ENCODE peak calls at places on chromosomes 6 and 20, in four cellular contexts. D, O, U and A are unnamed samples.

GRCh38 chr20:62027116-62027515 is 38.6 kb downstream of the TAF4 start:
- DNase-seq in D (no peak), O (no peak), U (no peak), A (no peak)

GRCh38 chr6:87340230-87340629 is 4.4 kb upstream of the C6orf163 start:
- DNase-seq in D (no peak), O (peak), U (no peak), A (no peak)

GRCh38 chr6:122839477-122839876 is 50.4 kb downstream of the SMPDL3A start:
- DNase-seq in D (peak), O (peak), U (peak), A (no peak)

GRCh38 chr6:106087548-106088325 is 1.6 kb downstream of the PRDM1 start:
- DNase-seq in D (no peak), O (no peak), U (no peak), A (no peak)

GRCh38 chr6:35181313-35181932 is 32.3 kb upstream of the SCUBE3 start:
- DNase-seq in D (no peak), O (no peak), U (no peak), A (no peak)

GRCh38 chr6:166877906-166878305 is 78.4 kb downstream of the RNASET2 start:
- DNase-seq in D (no peak), O (no peak), U (no peak), A (no peak)

GRCh38 chr6:90406142-90406794 is 109.6 kb upstream of the BACH2 start:
- DNase-seq in D (no peak), O (peak), U (peak), A (no peak)

GRCh38 chr6:15183979-15184378 is 61.9 kb upstream of the JARID2 start:
- DNase-seq in D (no peak), O (no peak), U (no peak), A (no peak)

GRCh38 chr6:37049990-37050853 is 44.8 kb downstream of the FGD2 start:
- DNase-seq in D (no peak), O (peak), U (no peak), A (no peak)

GRCh38 chr20:39574061-39574460 is 611.9 kb downstream of the DHX35 start:
- DNase-seq in D (no peak), O (no peak), U (no peak), A (no peak)

GRCh38 chr20:33688938-33689424 is 2.8 kb upstream of the E2F1 start:
- DNase-seq in D (no peak), O (peak), U (peak), A (no peak)

GRCh38 chr20:745683-746301 is 22.5 kb downstream of the SLC52A3 start:
- DNase-seq in D (no peak), O (no peak), U (no peak), A (no peak)

GRCh38 chr20:37542281-37542680 is 14.6 kb upstream of the BLCAP start:
- DNase-seq in D (no peak), O (no peak), U (peak), A (no peak)
- TF ChIP-seq FOXK2 in D (no peak), O (no peak), U (no peak), A (no peak)

DNA sequence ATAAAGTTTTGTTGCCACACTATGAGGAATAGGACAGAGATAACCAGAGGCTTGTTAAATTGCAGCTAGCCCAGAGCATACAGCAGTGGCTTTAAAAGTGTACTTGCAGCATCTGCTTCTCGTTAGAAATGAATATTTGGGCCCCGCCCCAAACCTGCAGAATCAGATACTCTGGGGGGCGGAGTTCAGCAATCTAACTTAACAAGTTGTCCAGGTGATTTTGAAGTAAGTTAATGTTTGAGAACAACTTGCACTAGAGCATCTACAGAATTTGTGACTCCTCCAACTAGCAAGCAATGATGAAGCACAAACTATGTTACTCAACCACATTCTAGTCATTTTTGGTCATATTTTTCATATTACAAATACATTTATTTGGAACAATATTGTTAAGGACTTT is 10.6 kb upstream of the SUPT3H start:
- DNase-seq in D (no peak), O (no peak), U (no peak), A (no peak)
- TF ChIP-seq FOXK2 in D (no peak), O (no peak), U (no peak), A (no peak)

GRCh38 chr6:48535569-48535968 is 424.6 kb upstream of the PTCHD4 start:
- DNase-seq in D (no peak), O (no peak), U (no peak), A (no peak)
- TF ChIP-seq FOXK2 in D (no peak), O (no peak), U (no peak), A (no peak)

GRCh38 chr20:63628246-63628975 is 1.5 kb upstream of the GMEB2 start:
- DNase-seq in D (peak), O (peak), U (peak), A (peak)
- TF ChIP-seq FOXK2 in D (no peak), O (peak), U (peak), A (peak)

GRCh38 chr6:113971786-113972185 is 838 bp upstream of the HDAC2 start:
- DNase-seq in D (peak), O (peak), U (no peak), A (no peak)
- TF ChIP-seq FOXK2 in D (no peak), O (no peak), U (no peak), A (no peak)

GRCh38 chr6:119720160-119720559 is 370.6 kb upstream of the MAN1A1 start:
- DNase-seq in D (peak), O (peak), U (peak), A (no peak)
- TF ChIP-seq FOXK2 in D (no peak), O (no peak), U (no peak), A (no peak)

GRCh38 chr6:18192026-18192425 is 36.8 kb downstream of the KDM1B start:
- DNase-seq in D (no peak), O (no peak), U (no peak), A (no peak)
- TF ChIP-seq FOXK2 in D (no peak), O (no peak), U (no peak), A (no peak)

DNA sequence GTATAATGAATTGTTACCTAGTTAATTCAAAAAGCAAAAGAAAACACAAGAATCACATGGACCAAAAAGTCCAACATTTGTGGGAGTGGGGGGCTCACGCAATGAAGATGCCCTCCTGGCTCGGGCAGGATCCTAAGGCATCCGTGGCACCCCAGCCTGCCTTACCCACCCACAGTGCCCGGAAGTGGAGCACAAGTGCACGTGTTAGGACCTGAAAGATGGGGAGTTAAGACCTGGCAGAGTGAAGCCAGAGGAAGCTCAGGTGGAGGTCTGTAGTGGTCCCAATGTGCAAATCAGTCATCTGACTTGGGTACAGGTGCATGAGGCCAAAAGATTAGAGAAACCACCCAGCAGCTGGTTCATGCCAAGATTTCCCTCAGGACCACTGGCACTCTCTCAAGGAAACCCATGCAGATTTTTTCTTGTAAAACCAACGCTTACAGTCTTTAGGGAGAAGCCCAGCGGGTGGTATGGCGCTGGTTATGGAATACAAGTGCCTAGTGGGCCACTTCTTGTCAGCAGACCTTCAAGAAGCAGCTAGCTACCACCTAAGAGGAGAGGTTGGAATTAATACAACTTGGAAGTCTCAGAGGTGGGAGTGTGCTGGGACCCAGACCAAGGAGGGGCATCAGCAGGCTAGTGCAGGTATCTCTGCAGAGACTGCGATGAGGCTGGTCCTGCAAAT is 42.1 kb downstream of the BFSP1 start:
- DNase-seq in D (no peak), O (no peak), U (no peak), A (no peak)
- TF ChIP-seq FOXK2 in D (no peak), O (no peak), U (no peak), A (no peak)

GRCh38 chr6:43830775-43831174 is 60.8 kb downstream of the VEGFA start:
- DNase-seq in D (no peak), O (no peak), U (no peak), A (no peak)

GRCh38 chr6:43827898-43828297 is 57.9 kb downstream of the VEGFA start:
- DNase-seq in D (no peak), O (no peak), U (no peak), A (no peak)

GRCh38 chr6:43828711-43829110 is 58.7 kb downstream of the VEGFA start:
- DNase-seq in D (peak), O (peak), U (no peak), A (no peak)

GRCh38 chr6:43831211-43831610 is 61.2 kb downstream of the VEGFA start:
- DNase-seq in D (no peak), O (no peak), U (no peak), A (no peak)

DNA sequence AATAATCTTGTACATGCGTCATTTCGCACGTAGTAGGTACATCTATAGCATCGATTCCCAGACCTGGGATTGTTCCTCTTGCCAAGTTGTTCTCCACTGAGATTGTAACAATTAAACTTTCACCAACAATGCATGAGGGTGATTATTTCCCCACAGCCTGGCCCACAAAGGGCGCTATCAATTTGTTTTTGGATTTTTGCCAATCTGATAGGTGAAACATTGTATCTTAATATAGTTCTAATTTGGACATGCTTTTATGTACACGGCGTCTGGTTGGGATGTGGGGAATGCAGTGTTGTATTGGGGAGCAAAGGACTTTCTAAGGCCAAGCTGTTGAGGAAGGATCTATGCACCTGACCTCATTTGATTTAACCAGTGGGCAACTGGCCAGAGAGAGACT is 59.5 kb downstream of the VEGFA start:
- DNase-seq in D (no peak), O (no peak), U (no peak), A (no peak)
- TF ChIP-seq FOXK2 in D (no peak), O (no peak), U (no peak), A (no peak)

DNA sequence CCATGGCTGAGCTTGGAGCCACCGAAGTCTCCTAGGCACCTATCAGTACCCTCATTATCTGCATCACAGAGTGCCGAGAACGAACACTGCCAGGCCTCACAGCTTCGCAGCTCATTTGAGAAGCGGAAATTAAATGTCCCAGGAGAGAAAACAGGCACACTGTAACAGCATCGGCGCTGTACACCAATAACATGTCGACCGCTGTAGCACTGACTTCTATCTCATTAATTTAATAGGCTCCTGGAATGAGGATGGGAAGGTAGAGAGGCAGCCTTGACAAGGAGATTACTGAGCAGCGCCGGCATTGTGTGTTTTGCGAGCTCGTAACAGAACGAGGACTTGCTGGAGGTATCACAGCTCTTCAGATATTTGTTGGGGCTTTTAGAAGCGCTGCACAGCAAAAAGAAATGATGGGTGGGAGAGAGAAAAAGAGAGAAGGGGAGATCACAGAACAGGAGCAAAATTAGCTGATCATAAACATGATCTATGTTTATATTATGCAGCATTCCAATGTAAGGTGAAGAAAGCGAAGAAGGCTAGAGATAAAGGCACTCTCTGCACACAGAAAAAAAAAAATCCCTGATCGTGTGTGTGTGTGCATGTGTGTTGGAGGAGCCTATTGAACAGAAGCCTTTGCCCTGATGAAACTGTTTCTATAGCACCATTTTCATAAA is 29.2 kb downstream of the ID4 start:
- DNase-seq in D (no peak), O (no peak), U (no peak), A (no peak)
- TF ChIP-seq FOXK2 in D (no peak), O (no peak), U (no peak), A (no peak)